ENCODE peak calls at places on chromosomes 4 and X, in nine cellular contexts. One of them, this sample, is unnamed.

GRCh38 chr4:46648088-46648744 is 258.3 kb upstream of the GABRA2 start:
- DNase-seq in HFF-Myc: no peak
- DNase-seq in prostate gland: no peak
- DNase-seq in GM06990: no peak
- DNase-seq in fibroblast of pulmonary artery: peak
- DNase-seq in endothelial cell: peak
- DNase-seq in CD4-positive, alpha-beta T cell: no peak
- DNase-seq in RWPE1: peak
- DNase-seq in type B pancreatic cell: no peak
- DNase-seq in this sample: peak

GRCh38 chr4:10605746-10606482 is 78.7 kb downstream of the CLNK start:
- DNase-seq in HFF-Myc: peak
- DNase-seq in prostate gland: no peak
- DNase-seq in GM06990: no peak
- DNase-seq in fibroblast of pulmonary artery: peak
- DNase-seq in endothelial cell: no peak
- DNase-seq in CD4-positive, alpha-beta T cell: no peak
- DNase-seq in RWPE1: no peak
- DNase-seq in type B pancreatic cell: no peak
- DNase-seq in this sample: no peak

GRCh38 chrX:106243376-106243775 is 75.3 kb downstream of the PWWP3B start:
- DNase-seq in HFF-Myc: no peak
- DNase-seq in prostate gland: no peak
- DNase-seq in GM06990: no peak
- DNase-seq in fibroblast of pulmonary artery: no peak
- DNase-seq in endothelial cell: no peak
- DNase-seq in CD4-positive, alpha-beta T cell: no peak
- DNase-seq in RWPE1: no peak
- DNase-seq in type B pancreatic cell: no peak
- DNase-seq in this sample: no peak

GRCh38 chr4:183876268-183876934 is 28.7 kb upstream of the STOX2 start:
- DNase-seq in HFF-Myc: no peak
- DNase-seq in prostate gland: peak
- DNase-seq in GM06990: no peak
- DNase-seq in fibroblast of pulmonary artery: peak
- DNase-seq in endothelial cell: no peak
- DNase-seq in CD4-positive, alpha-beta T cell: no peak
- DNase-seq in RWPE1: peak
- DNase-seq in type B pancreatic cell: no peak
- DNase-seq in this sample: no peak

GRCh38 chr4:59091376-59092142 is 1981.4 kb upstream of the IGFBP7 start:
- DNase-seq in HFF-Myc: no peak
- DNase-seq in prostate gland: no peak
- DNase-seq in GM06990: no peak
- DNase-seq in fibroblast of pulmonary artery: no peak
- DNase-seq in endothelial cell: no peak
- DNase-seq in CD4-positive, alpha-beta T cell: no peak
- DNase-seq in RWPE1: no peak
- DNase-seq in type B pancreatic cell: no peak
- DNase-seq in this sample: no peak

GRCh38 chr4:165872443-165873297 is at the start of gene TLL1:
- DNase-seq in HFF-Myc: no peak
- DNase-seq in prostate gland: peak
- DNase-seq in GM06990: no peak
- DNase-seq in fibroblast of pulmonary artery: peak
- DNase-seq in endothelial cell: peak
- DNase-seq in CD4-positive, alpha-beta T cell: no peak
- DNase-seq in RWPE1: no peak
- DNase-seq in type B pancreatic cell: no peak
- DNase-seq in this sample: no peak

GRCh38 chr4:128796934-128797333 is 12.6 kb upstream of the JADE1 start:
- DNase-seq in HFF-Myc: no peak
- DNase-seq in prostate gland: no peak
- DNase-seq in GM06990: no peak
- DNase-seq in fibroblast of pulmonary artery: no peak
- DNase-seq in endothelial cell: no peak
- DNase-seq in CD4-positive, alpha-beta T cell: no peak
- DNase-seq in RWPE1: no peak
- DNase-seq in type B pancreatic cell: no peak
- DNase-seq in this sample: no peak

GRCh38 chr4:83083925-83084475 is 30.5 kb downstream of the PLAC8 start:
- DNase-seq in HFF-Myc: no peak
- DNase-seq in prostate gland: no peak
- DNase-seq in GM06990: peak
- DNase-seq in fibroblast of pulmonary artery: peak
- DNase-seq in endothelial cell: no peak
- DNase-seq in CD4-positive, alpha-beta T cell: no peak
- DNase-seq in RWPE1: no peak
- DNase-seq in type B pancreatic cell: no peak
- DNase-seq in this sample: no peak

GRCh38 chr4:24405356-24405755 is 179.0 kb downstream of the DHX15 start:
- DNase-seq in HFF-Myc: no peak
- DNase-seq in prostate gland: no peak
- DNase-seq in GM06990: no peak
- DNase-seq in fibroblast of pulmonary artery: no peak
- DNase-seq in endothelial cell: no peak
- DNase-seq in CD4-positive, alpha-beta T cell: no peak
- DNase-seq in RWPE1: no peak
- DNase-seq in type B pancreatic cell: no peak
- DNase-seq in this sample: no peak

GRCh38 chr4:14783011-14783877 is 219.0 kb upstream of the CPEB2 start:
- DNase-seq in HFF-Myc: no peak
- DNase-seq in prostate gland: no peak
- DNase-seq in GM06990: peak
- DNase-seq in fibroblast of pulmonary artery: peak
- DNase-seq in endothelial cell: no peak
- DNase-seq in CD4-positive, alpha-beta T cell: no peak
- DNase-seq in RWPE1: peak
- DNase-seq in type B pancreatic cell: no peak
- DNase-seq in this sample: no peak

GRCh38 chrX:23844502-23845138 is 61.6 kb downstream of the SAT1 start:
- DNase-seq in HFF-Myc: no peak
- DNase-seq in prostate gland: no peak
- DNase-seq in GM06990: no peak
- DNase-seq in fibroblast of pulmonary artery: peak
- DNase-seq in endothelial cell: peak
- DNase-seq in CD4-positive, alpha-beta T cell: no peak
- DNase-seq in RWPE1: no peak
- DNase-seq in type B pancreatic cell: no peak
- DNase-seq in this sample: no peak

GRCh38 chr4:85909851-85910250 is 434.9 kb downstream of the ARHGAP24 start:
- DNase-seq in HFF-Myc: no peak
- DNase-seq in prostate gland: no peak
- DNase-seq in GM06990: no peak
- DNase-seq in fibroblast of pulmonary artery: no peak
- DNase-seq in endothelial cell: no peak
- DNase-seq in CD4-positive, alpha-beta T cell: no peak
- DNase-seq in RWPE1: no peak
- DNase-seq in type B pancreatic cell: no peak
- DNase-seq in this sample: no peak

GRCh38 chr4:168928346-168928745 is 81.7 kb downstream of the CBR4 start:
- DNase-seq in HFF-Myc: no peak
- DNase-seq in prostate gland: no peak
- DNase-seq in GM06990: no peak
- DNase-seq in fibroblast of pulmonary artery: no peak
- DNase-seq in endothelial cell: no peak
- DNase-seq in CD4-positive, alpha-beta T cell: no peak
- DNase-seq in RWPE1: peak
- DNase-seq in type B pancreatic cell: no peak
- DNase-seq in this sample: no peak

DNA sequence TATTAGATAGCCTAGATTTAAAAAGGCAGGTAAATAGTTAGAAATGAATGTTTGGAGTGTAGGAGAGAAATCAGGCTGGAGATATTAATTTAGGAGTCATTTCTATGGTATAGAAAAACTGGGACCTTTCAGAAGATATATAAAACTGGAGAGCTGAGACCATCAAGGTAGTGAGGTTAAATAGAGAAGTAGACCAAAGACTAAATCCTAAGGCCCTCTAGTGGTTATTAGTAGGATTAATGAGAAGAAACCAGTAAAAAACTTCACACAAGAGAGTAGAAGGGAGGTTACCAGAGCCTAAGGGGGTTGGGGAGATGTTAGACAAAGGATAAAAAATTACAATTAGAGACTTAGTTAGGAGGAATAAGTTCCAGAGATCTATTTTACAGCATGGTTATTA is 351.0 kb upstream of the SPANXN1 start:
- DNase-seq in HFF-Myc: no peak
- DNase-seq in prostate gland: no peak
- DNase-seq in GM06990: no peak
- DNase-seq in fibroblast of pulmonary artery: no peak
- DNase-seq in endothelial cell: no peak
- DNase-seq in CD4-positive, alpha-beta T cell: no peak
- DNase-seq in RWPE1: peak
- DNase-seq in type B pancreatic cell: no peak
- DNase-seq in this sample: no peak
- TF ChIP-seq CTCF in HFF-Myc: no peak
- TF ChIP-seq CTCF in prostate gland: no peak
- TF ChIP-seq CTCF in GM06990: peak
- TF ChIP-seq CTCF in fibroblast of pulmonary artery: no peak
- TF ChIP-seq CTCF in endothelial cell: no peak
- TF ChIP-seq CTCF in CD4-positive, alpha-beta T cell: no peak
- TF ChIP-seq CTCF in RWPE1: peak
- TF ChIP-seq CTCF in type B pancreatic cell: peak
- TF ChIP-seq CTCF in this sample: peak

DNA sequence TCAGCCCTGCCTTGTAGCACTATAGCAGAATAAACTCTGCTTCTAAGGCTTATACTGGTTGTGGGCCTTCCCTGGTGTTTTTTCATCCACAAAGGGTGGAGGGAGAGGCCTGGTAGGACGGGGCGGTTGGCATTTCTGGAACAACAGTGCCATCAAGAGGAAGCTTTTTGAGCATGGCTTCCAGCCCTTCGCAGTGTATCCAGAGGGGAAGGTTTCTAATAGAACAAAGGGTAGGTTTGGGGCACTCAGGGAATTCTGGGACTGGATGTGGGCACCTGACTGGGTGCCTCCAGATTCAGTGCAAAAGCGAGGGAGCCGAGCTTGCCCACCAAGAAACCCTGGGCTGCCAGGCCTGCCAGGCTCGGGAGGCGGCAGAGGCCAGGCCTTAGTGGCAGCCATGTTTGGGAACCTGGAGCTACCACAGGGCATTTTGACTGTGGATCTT is 229.6 kb upstream of the AGTR2 start:
- DNase-seq in HFF-Myc: no peak
- DNase-seq in prostate gland: no peak
- DNase-seq in GM06990: peak
- DNase-seq in fibroblast of pulmonary artery: peak
- DNase-seq in endothelial cell: peak
- DNase-seq in CD4-positive, alpha-beta T cell: peak
- DNase-seq in RWPE1: no peak
- DNase-seq in type B pancreatic cell: no peak
- DNase-seq in this sample: peak
- TF ChIP-seq CTCF in HFF-Myc: no peak
- TF ChIP-seq CTCF in prostate gland: no peak
- TF ChIP-seq CTCF in GM06990: peak
- TF ChIP-seq CTCF in fibroblast of pulmonary artery: no peak
- TF ChIP-seq CTCF in endothelial cell: no peak
- TF ChIP-seq CTCF in CD4-positive, alpha-beta T cell: no peak
- TF ChIP-seq CTCF in RWPE1: no peak
- TF ChIP-seq CTCF in type B pancreatic cell: no peak
- TF ChIP-seq CTCF in this sample: peak

GRCh38 chr4:70183940-70184246 is 11.6 kb upstream of the ODAM start:
- DNase-seq in HFF-Myc: no peak
- DNase-seq in prostate gland: no peak
- DNase-seq in GM06990: no peak
- DNase-seq in fibroblast of pulmonary artery: no peak
- DNase-seq in endothelial cell: no peak
- DNase-seq in CD4-positive, alpha-beta T cell: no peak
- DNase-seq in RWPE1: no peak
- DNase-seq in type B pancreatic cell: no peak
- DNase-seq in this sample: no peak
- TF ChIP-seq CTCF in HFF-Myc: no peak
- TF ChIP-seq CTCF in prostate gland: no peak
- TF ChIP-seq CTCF in GM06990: no peak
- TF ChIP-seq CTCF in fibroblast of pulmonary artery: no peak
- TF ChIP-seq CTCF in endothelial cell: peak
- TF ChIP-seq CTCF in CD4-positive, alpha-beta T cell: no peak
- TF ChIP-seq CTCF in RWPE1: peak
- TF ChIP-seq CTCF in type B pancreatic cell: peak
- TF ChIP-seq CTCF in this sample: peak

GRCh38 chr4:5460106-5460801 is 248.1 kb downstream of the EVC2 start:
- DNase-seq in HFF-Myc: no peak
- DNase-seq in prostate gland: no peak
- DNase-seq in GM06990: no peak
- DNase-seq in fibroblast of pulmonary artery: peak
- DNase-seq in endothelial cell: peak
- DNase-seq in CD4-positive, alpha-beta T cell: no peak
- DNase-seq in RWPE1: peak
- DNase-seq in type B pancreatic cell: no peak
- DNase-seq in this sample: peak
- TF ChIP-seq CTCF in HFF-Myc: peak
- TF ChIP-seq CTCF in prostate gland: peak
- TF ChIP-seq CTCF in GM06990: peak
- TF ChIP-seq CTCF in fibroblast of pulmonary artery: peak
- TF ChIP-seq CTCF in endothelial cell: peak
- TF ChIP-seq CTCF in CD4-positive, alpha-beta T cell: no peak
- TF ChIP-seq CTCF in RWPE1: no peak
- TF ChIP-seq CTCF in type B pancreatic cell: peak
- TF ChIP-seq CTCF in this sample: peak

GRCh38 chr4:25955705-25956104 is 41.7 kb downstream of the SMIM20 start:
- DNase-seq in HFF-Myc: no peak
- DNase-seq in prostate gland: no peak
- DNase-seq in GM06990: no peak
- DNase-seq in fibroblast of pulmonary artery: no peak
- DNase-seq in endothelial cell: no peak
- DNase-seq in CD4-positive, alpha-beta T cell: no peak
- DNase-seq in RWPE1: no peak
- DNase-seq in type B pancreatic cell: no peak
- DNase-seq in this sample: no peak

GRCh38 chr4:25956260-25956659 is 42.2 kb downstream of the SMIM20 start:
- DNase-seq in HFF-Myc: no peak
- DNase-seq in prostate gland: no peak
- DNase-seq in GM06990: no peak
- DNase-seq in fibroblast of pulmonary artery: no peak
- DNase-seq in endothelial cell: no peak
- DNase-seq in CD4-positive, alpha-beta T cell: no peak
- DNase-seq in RWPE1: no peak
- DNase-seq in type B pancreatic cell: no peak
- DNase-seq in this sample: no peak

GRCh38 chr4:25951390-25951952 is 37.5 kb downstream of the SMIM20 start:
- DNase-seq in HFF-Myc: no peak
- DNase-seq in prostate gland: no peak
- DNase-seq in GM06990: no peak
- DNase-seq in fibroblast of pulmonary artery: no peak
- DNase-seq in endothelial cell: no peak
- DNase-seq in CD4-positive, alpha-beta T cell: no peak
- DNase-seq in RWPE1: no peak
- DNase-seq in type B pancreatic cell: no peak
- DNase-seq in this sample: no peak

GRCh38 chr4:25954293-25954904 is 40.4 kb downstream of the SMIM20 start:
- DNase-seq in HFF-Myc: no peak
- DNase-seq in prostate gland: no peak
- DNase-seq in GM06990: no peak
- DNase-seq in fibroblast of pulmonary artery: no peak
- DNase-seq in endothelial cell: no peak
- DNase-seq in CD4-positive, alpha-beta T cell: no peak
- DNase-seq in RWPE1: no peak
- DNase-seq in type B pancreatic cell: no peak
- DNase-seq in this sample: no peak

DNA sequence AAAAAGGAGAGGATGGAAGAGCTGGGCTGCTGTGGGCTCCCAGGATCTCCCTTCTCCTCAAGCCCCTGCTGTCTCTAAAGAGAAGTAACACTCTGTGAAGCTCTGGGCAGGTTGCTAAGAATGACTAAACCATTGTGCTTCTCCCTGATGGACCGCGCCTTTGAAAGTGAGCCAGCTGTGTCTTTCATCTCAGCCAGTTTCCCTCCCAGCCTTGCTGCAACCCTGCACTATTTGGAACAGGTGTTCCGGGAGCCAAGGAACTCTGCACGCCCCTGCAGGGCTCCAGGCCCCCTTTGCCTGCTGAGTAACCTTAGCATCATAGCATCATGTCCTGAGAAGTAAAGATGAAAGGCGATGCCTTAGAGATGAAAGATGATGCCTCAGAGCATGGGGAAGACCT is 39.7 kb downstream of the SMIM20 start:
- DNase-seq in HFF-Myc: no peak
- DNase-seq in prostate gland: no peak
- DNase-seq in GM06990: no peak
- DNase-seq in fibroblast of pulmonary artery: peak
- DNase-seq in endothelial cell: no peak
- DNase-seq in CD4-positive, alpha-beta T cell: no peak
- DNase-seq in RWPE1: peak
- DNase-seq in type B pancreatic cell: no peak
- DNase-seq in this sample: no peak
- TF ChIP-seq CTCF in HFF-Myc: no peak
- TF ChIP-seq CTCF in prostate gland: no peak
- TF ChIP-seq CTCF in GM06990: no peak
- TF ChIP-seq CTCF in fibroblast of pulmonary artery: no peak
- TF ChIP-seq CTCF in endothelial cell: no peak
- TF ChIP-seq CTCF in CD4-positive, alpha-beta T cell: no peak
- TF ChIP-seq CTCF in RWPE1: no peak
- TF ChIP-seq CTCF in type B pancreatic cell: peak
- TF ChIP-seq CTCF in this sample: no peak

This sample was measured in progenitor cell of endocrine pancreas.